ENCODE peak calls at places on chromosome 14, in four cellular contexts. Y is GM12878, T is HepG2, A is K562. N is an unnamed sample.

GRCh38 chr14:74510211-74510931 is 16.8 kb downstream of the ISCA2 start:
- DNase-seq in Y (no peak), T (peak), A (no peak), N (no peak)

GRCh38 chr14:90194706-90195105 is 61.6 kb upstream of the PSMC1 start:
- DNase-seq in Y (no peak), T (no peak), A (peak), N (no peak)

GRCh38 chr14:99603471-99603933 is 505 bp downstream of the CCDC85C start:
- DNase-seq in Y (no peak), T (no peak), A (no peak), N (peak)

GRCh38 chr14:31106768-31107167 is 80.6 kb upstream of the STRN3 start:
- DNase-seq in Y (no peak), T (no peak), A (no peak), N (no peak)

GRCh38 chr14:49366416-49366815 is 219.8 kb downstream of the RPS29 start:
- DNase-seq in Y (no peak), T (peak), A (no peak), N (peak)

GRCh38 chr14:68535404-68536024 is 257.4 kb downstream of the ZFP36L1 start:
- DNase-seq in Y (no peak), T (no peak), A (no peak), N (no peak)

GRCh38 chr14:75224561-75224960 is 48.1 kb upstream of the TMED10 start:
- DNase-seq in Y (no peak), T (no peak), A (no peak), N (no peak)

GRCh38 chr14:102901633-102902032 is 20.8 kb upstream of the AMN start:
- DNase-seq in Y (peak), T (no peak), A (no peak), N (no peak)

GRCh38 chr14:30243805-30244204 is 315.2 kb upstream of the G2E3 start:
- DNase-seq in Y (no peak), T (no peak), A (no peak), N (no peak)

DNA sequence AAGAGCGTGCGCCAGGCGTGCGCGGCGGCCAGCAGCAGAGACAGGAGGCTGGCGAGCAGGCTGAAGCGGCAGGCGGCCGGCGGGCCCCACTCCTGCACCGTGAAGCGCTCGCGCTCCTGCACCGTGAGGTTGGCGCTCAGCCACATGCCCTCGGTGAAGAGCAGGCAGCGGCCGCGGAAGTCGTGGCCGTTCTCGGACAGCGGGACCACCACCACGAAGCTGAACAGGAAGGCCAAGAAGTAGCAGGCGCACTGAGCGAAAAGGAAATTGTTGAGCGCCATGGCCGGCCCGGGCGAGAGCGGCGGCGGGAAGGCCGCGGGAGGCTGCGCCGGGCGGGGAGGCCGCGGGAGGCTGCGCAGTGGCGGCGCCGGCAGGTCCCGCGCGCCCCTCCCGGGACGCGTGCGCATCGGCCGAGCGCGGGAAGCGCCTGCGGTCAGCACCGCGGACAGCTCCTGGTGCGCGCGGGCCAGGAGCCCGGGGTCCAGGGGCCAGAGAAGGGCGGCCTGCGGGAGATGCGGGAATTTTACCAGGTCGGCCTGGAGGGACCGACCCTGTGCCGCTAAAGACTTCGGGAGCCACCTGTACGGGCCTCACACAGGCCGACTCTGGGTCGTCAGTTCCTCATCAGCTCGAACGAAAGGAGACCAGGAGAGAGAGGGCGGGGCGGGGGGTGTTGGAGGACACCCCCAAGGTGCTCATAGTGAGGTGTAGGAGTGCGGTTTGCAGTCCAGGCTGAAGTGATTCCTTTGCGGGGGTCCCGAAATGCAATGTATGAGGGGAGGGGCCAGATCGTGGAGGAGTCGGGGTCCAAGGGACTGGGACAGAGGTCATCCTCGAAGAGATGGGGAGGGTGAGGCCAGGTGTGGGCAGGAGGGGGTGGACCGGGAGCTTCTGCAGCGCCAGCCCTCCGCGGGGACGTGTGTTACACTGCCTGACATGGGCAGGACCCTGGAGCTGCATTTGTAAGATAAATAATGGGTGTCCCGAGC is at the start of gene TMEM179:
- DNase-seq in Y (no peak), T (peak), A (peak), N (peak)
- H3K4me3 ChIP-seq in Y (no peak), T (no peak), A (no peak), N (peak)

GRCh38 chr14:23481362-23481970 is 12.0 kb downstream of the NGDN start:
- DNase-seq in Y (no peak), T (no peak), A (peak), N (peak)
- TF ChIP-seq JUNB in Y (no peak), T (no peak), A (no peak), N (no peak)

GRCh38 chr14:93619176-93619793 is 169.0 kb downstream of the PRIMA1 start:
- DNase-seq in Y (peak), T (peak), A (peak), N (peak)
- H2AFZ ChIP-seq in Y (peak), T (no peak), A (no peak), N (peak)

GRCh38 chr14:72869407-72870329 is 24.2 kb downstream of the DPF3 start:
- DNase-seq in Y (no peak), T (no peak), A (peak), N (no peak)
- H3K4me3 ChIP-seq in Y (no peak), T (no peak), A (no peak), N (no peak)

GRCh38 chr14:20278414-20278813 is 27.3 kb downstream of the TTC5 start:
- DNase-seq in Y (no peak), T (no peak), A (peak), N (no peak)
- TF ChIP-seq JUNB in Y (no peak), T (no peak), A (no peak), N (no peak)

GRCh38 chr14:51566831-51567582 is 84.7 kb upstream of the FRMD6 start:
- DNase-seq in Y (no peak), T (no peak), A (no peak), N (peak)

GRCh38 chr14:51563560-51563959 is 88.2 kb upstream of the FRMD6 start:
- DNase-seq in Y (no peak), T (no peak), A (no peak), N (no peak)

GRCh38 chr14:51562816-51563215 is 88.9 kb upstream of the FRMD6 start:
- DNase-seq in Y (no peak), T (no peak), A (no peak), N (no peak)

GRCh38 chr14:51564986-51565604 is 86.6 kb upstream of the FRMD6 start:
- DNase-seq in Y (no peak), T (no peak), A (no peak), N (no peak)

DNA sequence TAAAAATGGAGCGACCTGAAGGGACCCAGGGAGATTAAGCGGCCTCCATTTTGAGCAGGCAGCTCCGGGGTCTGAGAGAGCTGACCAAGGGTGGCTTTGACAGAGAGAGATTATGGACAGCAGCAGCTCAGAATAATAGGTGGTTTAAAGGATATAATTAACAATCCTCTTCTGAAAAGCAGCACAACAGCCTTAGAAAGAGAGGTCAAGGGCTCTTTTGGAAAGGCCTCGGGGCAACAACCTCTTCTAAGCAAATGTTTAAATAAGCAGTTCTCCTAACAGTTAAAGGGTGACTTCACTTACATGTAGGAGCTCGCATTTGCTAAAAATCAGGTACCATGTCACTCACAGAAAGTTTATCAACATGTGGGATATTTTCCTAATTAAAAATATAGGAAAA is 87.2 kb upstream of the FRMD6 start:
- DNase-seq in Y (no peak), T (no peak), A (no peak), N (no peak)
- H2AFZ ChIP-seq in Y (no peak), T (peak), A (no peak), N (peak)